ENCODE peak calls at places on chromosome 10, in seven cellular contexts. V is activated naive CD8-positive, alpha-beta T cell treated with anti-CD3 and anti-CD28 coated beads for 36 hours; B is SJSA1; G is MG63; J is anterior cingulate cortex; N is WTC11; C is fibroblast of lung. T is an unnamed sample.

GRCh38 chr10:29517352-29517923 is 117.3 kb downstream of the SVIL start:
- DNase-seq in B (peak), N (peak), J (peak), C (peak), V (no peak), G (peak), T (peak)

GRCh38 chr10:89428873-89429272 is 14.5 kb downstream of the IFIT5 start:
- DNase-seq in J (no peak), C (peak), V (no peak), N (no peak), B (no peak), G (no peak), T (no peak)

GRCh38 chr10:56874950-56875349 is 513.9 kb upstream of the ZWINT start:
- DNase-seq in V (no peak), J (no peak), B (no peak), N (no peak), C (no peak), G (no peak), T (no peak)

GRCh38 chr10:12633776-12634390 is 284.5 kb downstream of the CAMK1D start:
- DNase-seq in G (no peak), N (no peak), V (no peak), J (no peak), C (no peak), B (no peak), T (no peak)

GRCh38 chr10:95406651-95407280 is 116.0 kb upstream of the PDLIM1 start:
- DNase-seq in N (no peak), G (no peak), C (peak), B (no peak), J (peak), V (no peak), T (no peak)

GRCh38 chr10:88676283-88677060 is 12.2 kb downstream of the LIPF start:
- DNase-seq in J (no peak), V (no peak), N (no peak), C (no peak), B (no peak), G (no peak), T (no peak)

GRCh38 chr10:89425000-89425399 is 10.6 kb downstream of the IFIT5 start:
- DNase-seq in G (no peak), J (no peak), C (no peak), B (no peak), V (no peak), N (no peak), T (no peak)

GRCh38 chr10:34815174-34816066 is at the start of gene PARD3:
- DNase-seq in N (peak), G (peak), B (peak), V (peak), C (peak), J (peak), T (peak)

GRCh38 chr10:77578583-77579227 is 58.9 kb downstream of the KCNMA1 start:
- DNase-seq in G (peak), C (peak), V (no peak), B (peak), J (no peak), N (no peak), T (peak)

GRCh38 chr10:88893611-88894010 is 13.6 kb downstream of the STAMBPL1 start:
- DNase-seq in G (peak), B (no peak), J (no peak), V (no peak), N (no peak), C (peak), T (peak)

GRCh38 chr10:43254881-43255643 is 11.8 kb downstream of the RASGEF1A start:
- DNase-seq in V (no peak), N (no peak), G (no peak), B (no peak), C (no peak), J (no peak), T (no peak)

GRCh38 chr10:80484677-80485409 is 30.7 kb downstream of the TSPAN14 start:
- DNase-seq in G (no peak), V (no peak), J (no peak), C (no peak), B (no peak), N (no peak), T (no peak)

GRCh38 chr10:30803901-30804322 is 174.4 kb upstream of the LYZL2 start:
- DNase-seq in N (no peak), G (peak), C (peak), V (no peak), J (no peak), B (no peak), T (peak)

GRCh38 chr10:125961743-125962142 is 65.4 kb downstream of the FANK1 start:
- DNase-seq in G (no peak), J (no peak), N (no peak), B (no peak), C (no peak), V (no peak), T (no peak)

GRCh38 chr10:13347235-13348156 is 597 bp downstream of the SEPHS1 start:
- DNase-seq in J (peak), V (peak), B (peak), N (peak), C (peak), G (peak), T (peak)

GRCh38 chr10:61952028-61952638 is 50.6 kb downstream of the ARID5B start:
- DNase-seq in V (no peak), N (no peak), C (no peak), B (no peak), J (no peak), G (no peak), T (no peak)

GRCh38 chr10:79223346-79224048 is 123.8 kb upstream of the PPIF start:
- DNase-seq in B (no peak), G (no peak), C (peak), J (no peak), N (peak), V (no peak), T (no peak)

GRCh38 chr10:37748170-37748569 is 109.2 kb downstream of the ZNF248 start:
- DNase-seq in G (no peak), J (no peak), B (no peak), C (no peak), N (no peak), V (no peak), T (no peak)

GRCh38 chr10:94344522-94345122 is 18.1 kb downstream of the NOC3L start:
- DNase-seq in B (no peak), G (no peak), N (no peak), C (no peak), V (no peak), J (no peak), T (no peak)

GRCh38 chr10:4770766-4771553 is 55.0 kb upstream of the AKR1E2 start:
- DNase-seq in G (peak), C (peak), N (no peak), J (no peak), B (peak), V (no peak), T (peak)

GRCh38 chr10:6185039-6185716 is 17.6 kb upstream of the PFKFB3 start:
- DNase-seq in B (no peak), V (peak), G (no peak), N (no peak), J (no peak), C (no peak), T (no peak)

GRCh38 chr10:6778992-6779701 is 199.1 kb upstream of the PRKCQ start:
- DNase-seq in J (peak), C (peak), B (peak), N (no peak), V (no peak), G (peak), T (peak)

GRCh38 chr10:132058793-132059759 is 6.7 kb upstream of the JAKMIP3 start:
- DNase-seq in J (no peak), N (no peak), C (no peak), V (no peak), G (no peak), B (peak), T (no peak)

GRCh38 chr10:110181451-110181850 is 26.0 kb upstream of the MXI1 start:
- DNase-seq in B (peak), G (no peak), V (no peak), J (no peak), N (no peak), C (no peak), T (no peak)

GRCh38 chr10:79084012-79084971 is 15.5 kb downstream of the ZMIZ1 start:
- DNase-seq in G (peak), C (peak), V (peak), B (peak), N (no peak), J (peak), T (peak)

GRCh38 chr10:74328388-74328787 is 177.4 kb downstream of the ADK start:
- DNase-seq in C (peak), N (no peak), J (no peak), B (no peak), V (no peak), G (no peak), T (no peak)

GRCh38 chr10:29109700-29110099 is 179.2 kb upstream of the LYZL1 start:
- DNase-seq in G (no peak), J (no peak), V (no peak), C (no peak), N (no peak), B (no peak), T (no peak)

GRCh38 chr10:70096705-70097420 is 35.8 kb downstream of the AIFM2 start:
- DNase-seq in G (no peak), V (no peak), J (no peak), C (no peak), N (no peak), B (no peak), T (no peak)